ENCODE peak calls at places on chromosomes 1 and 21, in four cellular contexts. I, Y, P and A are unnamed samples.

GRCh38 chr1:183847646-183848045 is 42.7 kb downstream of the RGL1 start:
- DNase-seq in I (no peak), Y (no peak), P (no peak), A (no peak)

GRCh38 chr1:14027099-14027498 is 327.1 kb downstream of the PRDM2 start:
- DNase-seq in I (peak; percentile 54), Y (no peak), P (no peak), A (no peak)

GRCh38 chr1:13513063-13513884 is 529 bp downstream of the LRRC38 start:
- DNase-seq in I (peak; percentile 52), Y (no peak), P (no peak), A (no peak)

GRCh38 chr1:200837931-200838571 is 34.7 kb upstream of the GPR25 start:
- DNase-seq in I (no peak), Y (no peak), P (peak; percentile 21), A (no peak)

GRCh38 chr1:58231204-58231603 is 315.3 kb downstream of the OMA1 start:
- DNase-seq in I (no peak), Y (no peak), P (no peak), A (no peak)

GRCh38 chr1:10760566-10761502 is 35.6 kb downstream of the CASZ1 start:
- DNase-seq in I (no peak), Y (no peak), P (no peak), A (no peak)

GRCh38 chr1:201649776-201650607 is 111.1 kb downstream of the NAV1 start:
- DNase-seq in I (peak; percentile 91), Y (peak; percentile 20), P (no peak), A (no peak)

GRCh38 chr1:202850593-202851362 is 38.2 kb downstream of the RABIF start:
- DNase-seq in I (no peak), Y (no peak), P (peak; percentile 25), A (no peak)

GRCh38 chr1:234629026-234629425 is 19.0 kb upstream of the IRF2BP2 start:
- DNase-seq in I (no peak), Y (no peak), P (no peak), A (no peak)

GRCh38 chr1:215544566-215544965 is 22.5 kb upstream of the KCTD3 start:
- DNase-seq in I (no peak), Y (no peak), P (no peak), A (no peak)

GRCh38 chr1:34418166-34418565 is 241.5 kb downstream of the C1orf94 start:
- DNase-seq in I (no peak), Y (no peak), P (no peak), A (no peak)

GRCh38 chr1:247204177-247204647 is 32.4 kb upstream of the ZNF124 start:
- DNase-seq in I (no peak), Y (no peak), P (no peak), A (no peak)

GRCh38 chr1:158969166-158969565 is 37.8 kb downstream of the PYHIN1 start:
- DNase-seq in I (no peak), Y (no peak), P (no peak), A (no peak)

GRCh38 chr1:203084588-203085527 is 954 bp downstream of the MYOG start:
- DNase-seq in I (no peak), Y (peak; percentile 57), P (peak; percentile 22), A (peak; percentile 7)

GRCh38 chr1:176559474-176560390 is 96.8 kb downstream of the PAPPA2 start:
- DNase-seq in I (peak; percentile 64), Y (peak; percentile 14), P (peak; percentile 60), A (no peak)

GRCh38 chr1:204466416-204467405 is 27.9 kb downstream of the PIK3C2B start:
- DNase-seq in I (no peak), Y (no peak), P (no peak), A (no peak)

GRCh38 chr1:108041360-108042143 is 76.6 kb upstream of the VAV3 start:
- DNase-seq in I (no peak), Y (no peak), P (peak; percentile 8), A (no peak)

GRCh38 chr1:101506541-101507164 is 269.8 kb downstream of the S1PR1 start:
- DNase-seq in I (peak; percentile 14), Y (peak; percentile 31), P (peak; percentile 56), A (peak; percentile 20)

GRCh38 chr1:214470132-214470531 is 81.3 kb downstream of the PTPN14 start:
- DNase-seq in I (no peak), Y (no peak), P (no peak), A (no peak)

GRCh38 chr1:42924249-42925131 is 34.2 kb downstream of the SLC2A1 start:
- DNase-seq in I (peak; percentile 99), Y (peak; percentile 95), P (peak; percentile 89), A (peak; percentile 94)

GRCh38 chr1:228381336-228381735 is 25.3 kb downstream of the TRIM11 start:
- DNase-seq in I (no peak), Y (no peak), P (no peak), A (no peak)

GRCh38 chr21:24045775-24046215 is 1561.5 kb downstream of the MRPL39 start:
- DNase-seq in I (no peak), Y (peak; percentile 37), P (no peak), A (peak; percentile 3)

GRCh38 chr1:37858931-37859506 is 373 bp downstream of the MTF1 start:
- DNase-seq in I (no peak), Y (peak; percentile 10), P (peak; percentile 32), A (no peak)

GRCh38 chr1:243731974-243732373 is 118.1 kb downstream of the AKT3 start:
- DNase-seq in I (no peak), Y (no peak), P (no peak), A (no peak)

GRCh38 chr1:204576422-204576821 is 60.2 kb downstream of the MDM4 start:
- DNase-seq in I (no peak), Y (no peak), P (no peak), A (no peak)

GRCh38 chr1:175217674-175218073 is 25.1 kb upstream of the KIAA0040 start:
- DNase-seq in I (no peak), Y (no peak), P (peak; percentile 68), A (no peak)

GRCh38 chr1:9340864-9341263 is 48.2 kb downstream of the SPSB1 start:
- DNase-seq in I (no peak), Y (no peak), P (no peak), A (no peak)

GRCh38 chr1:183069562-183070216 is 46.5 kb downstream of the LAMC1 start:
- DNase-seq in I (no peak), Y (no peak), P (no peak), A (no peak)